ENCODE peak calls at places on chromosome 19, in seven cellular contexts. L, H, N, W, Y, I and P are unnamed samples. For H3K9me3, the result is how much of the 10 kb centered on the place peaks cover.

GRCh38 chr19:55520691-55521292 is 16.1 kb downstream of the SBK2 start:
- DNase-seq in N (no peak), Y (no peak), I (no peak), L (no peak), W (no peak), H (no peak), P (no peak)

GRCh38 chr19:5080030-5080644 is 111.2 kb downstream of the KDM4B start:
- DNase-seq in Y (no peak), I (no peak), L (no peak), N (no peak), H (no peak), W (no peak), P (no peak)

GRCh38 chr19:14073925-14074838 is 1.6 kb downstream of the MISP3 start:
- DNase-seq in I (no peak), Y (no peak), L (no peak), N (no peak), W (no peak), H (no peak), P (peak)

GRCh38 chr19:41027273-41027967 is 36.3 kb downstream of the CYP2B6 start:
- DNase-seq in Y (no peak), N (no peak), H (no peak), L (no peak), I (no peak), W (no peak), P (no peak)

GRCh38 chr19:29576761-29577661 is 29.1 kb upstream of the POP4 start:
- DNase-seq in H (no peak), Y (no peak), N (no peak), L (no peak), I (no peak), W (no peak), P (no peak)

GRCh38 chr19:55690109-55690768 is 15.2 kb downstream of the EPN1 start:
- DNase-seq in N (no peak), Y (no peak), W (no peak), L (no peak), I (no peak), H (no peak), P (peak)

GRCh38 chr19:34493038-34493648 is 11.6 kb downstream of the WTIP start:
- DNase-seq in W (no peak), N (no peak), Y (no peak), L (no peak), H (no peak), I (no peak), P (no peak)

GRCh38 chr19:13120817-13121216 is 2.8 kb downstream of the NACC1 start:
- DNase-seq in I (no peak), H (no peak), W (no peak), L (no peak), N (no peak), Y (no peak), P (no peak)

GRCh38 chr19:13938361-13939027 is at the start of gene PODNL1:
- DNase-seq in H (peak), W (no peak), N (no peak), L (no peak), Y (no peak), I (no peak), P (no peak)

GRCh38 chr19:35995655-35995993 is 636 bp downstream of the SDHAF1 start:
- DNase-seq in I (peak), N (peak), W (no peak), H (peak), L (peak), Y (no peak), P (peak)

GRCh38 chr19:1445185-1445931 is 4.6 kb upstream of the APC2 start:
- DNase-seq in W (peak), Y (peak), H (peak), N (peak), I (peak), L (peak), P (peak)

DNA sequence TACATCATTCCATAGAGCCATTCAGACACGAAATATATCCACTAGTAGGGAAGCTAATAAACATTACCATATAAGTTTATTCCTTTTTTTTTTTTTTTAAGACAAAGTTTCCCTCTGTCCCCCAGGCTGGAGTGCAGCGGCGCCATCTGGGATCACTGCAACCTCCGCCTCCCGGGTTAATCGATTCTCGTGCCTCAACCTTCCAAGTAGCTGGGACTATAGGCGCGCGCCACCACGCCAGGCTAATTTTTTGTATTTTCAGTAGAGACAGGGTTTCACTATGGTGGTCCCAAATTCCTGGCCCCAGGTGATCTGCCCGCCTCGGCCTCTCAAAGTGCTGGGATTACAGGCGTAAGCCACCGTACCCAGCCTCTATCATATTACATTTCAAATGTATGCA is 612 bp upstream of the ZNF154 start:
- DNase-seq in N (no peak), Y (no peak), H (no peak), W (no peak), L (no peak), I (no peak), P (no peak)
- H3K9me3 ChIP-seq in N (under half), Y (half or more), H (under half), W (under half), L (under half), I (half or more), P (under half)

DNA sequence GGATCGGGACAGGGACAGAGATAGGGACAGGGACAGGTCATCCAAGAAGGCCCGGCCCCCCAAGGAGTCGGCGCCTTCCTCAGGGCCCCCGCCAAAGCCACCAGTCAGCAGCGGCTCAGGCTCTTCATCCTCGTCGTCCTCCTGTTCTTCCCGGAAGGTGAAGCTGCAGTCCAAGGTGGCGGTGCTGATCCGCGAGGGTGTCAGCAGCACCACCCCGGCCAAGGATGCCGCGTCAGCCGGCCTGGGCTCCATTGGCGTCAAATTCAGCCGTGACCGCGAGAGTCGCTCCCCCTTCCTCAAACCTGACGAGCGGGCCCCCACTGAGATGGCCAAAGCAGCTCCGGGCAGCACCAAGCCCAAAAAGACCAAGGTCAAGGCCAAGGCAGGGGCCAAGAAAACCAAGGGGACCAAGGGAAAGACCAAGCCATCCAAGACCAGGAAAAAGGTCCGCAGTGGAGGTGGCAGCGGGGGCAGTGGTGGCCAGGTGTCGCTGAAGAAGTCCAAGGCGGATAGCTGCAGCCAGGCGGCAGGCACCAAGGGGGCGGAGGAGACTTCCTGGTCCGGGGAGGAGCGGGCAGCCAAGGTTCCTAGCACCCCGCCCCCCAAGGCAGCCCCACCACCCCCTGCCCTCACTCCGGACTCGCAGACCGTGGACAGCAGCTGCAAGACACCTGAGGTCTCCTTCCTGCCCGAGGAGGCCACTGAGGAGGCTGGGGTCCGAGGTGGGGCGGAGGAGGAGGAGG is 10.9 kb downstream of the SCAF1 start:
- DNase-seq in W (no peak), I (no peak), H (no peak), Y (no peak), L (peak), N (no peak), P (no peak)
- H3K27ac ChIP-seq in W (no peak), I (no peak), H (no peak), Y (no peak), L (no peak), N (no peak), P (no peak)

GRCh38 chr19:27675771-27676170 is 1537.2 kb downstream of the UQCRFS1 start:
- DNase-seq in W (no peak), N (no peak), H (no peak), Y (no peak), L (no peak), I (no peak), P (no peak)
- H3K9me3 ChIP-seq in W (under half), N (under half), H (under half), Y (under half), L (under half), I (under half), P (under half)

DNA sequence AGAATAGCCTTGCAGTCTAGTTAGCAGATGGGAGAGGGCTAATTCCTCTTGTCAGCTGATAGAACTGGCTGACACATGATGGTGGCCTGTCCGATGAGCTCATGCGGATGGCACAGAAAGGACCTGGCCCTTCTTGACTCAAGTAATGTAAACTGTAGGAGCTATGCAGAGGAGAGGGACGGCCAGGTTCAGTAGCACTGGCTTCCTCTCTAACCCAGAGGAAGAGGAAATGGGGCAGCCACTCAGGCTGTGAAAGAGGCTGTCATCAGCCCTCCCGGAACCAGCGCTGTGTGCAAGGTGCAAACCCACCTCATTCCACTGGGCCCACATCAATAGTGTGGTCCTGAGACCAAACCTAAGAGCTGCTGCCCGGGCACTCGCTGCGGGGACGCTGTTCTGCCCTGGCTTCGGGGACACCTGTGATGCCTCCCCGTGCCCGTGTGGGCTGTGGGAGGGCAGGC is 30.7 kb upstream of the USE1 start:
- DNase-seq in Y (peak), I (no peak), H (no peak), W (peak), L (peak), N (no peak), P (no peak)
- H3K27ac ChIP-seq in Y (peak), I (no peak), H (no peak), W (peak), L (peak), N (no peak), P (peak)

GRCh38 chr19:16520986-16521624 is 21.1 kb downstream of the CHERP start:
- DNase-seq in N (no peak), Y (no peak), W (no peak), I (no peak), H (no peak), L (no peak), P (no peak)
- H3K9me3 ChIP-seq in N (under half), Y (under half), W (under half), I (under half), H (under half), L (under half), P (under half)

GRCh38 chr19:10766681-10767201 is 48.9 kb downstream of the DNM2 start:
- DNase-seq in N (no peak), L (no peak), H (peak), Y (no peak), W (no peak), I (no peak), P (no peak)

GRCh38 chr19:10769533-10770491 is 51.9 kb downstream of the DNM2 start:
- DNase-seq in Y (no peak), N (peak), W (peak), I (peak), H (no peak), L (no peak), P (no peak)

GRCh38 chr19:10768369-10768768 is 50.5 kb downstream of the DNM2 start:
- DNase-seq in L (no peak), I (no peak), N (no peak), H (no peak), W (no peak), Y (no peak), P (no peak)

GRCh38 chr19:10767726-10768125 is 49.8 kb downstream of the DNM2 start:
- DNase-seq in W (no peak), L (no peak), I (no peak), H (no peak), Y (no peak), N (no peak), P (no peak)

GRCh38 chr19:10768936-10769335 is 51.1 kb downstream of the DNM2 start:
- DNase-seq in H (no peak), W (no peak), I (no peak), Y (no peak), L (no peak), N (no peak), P (no peak)
- H3K27ac ChIP-seq in H (peak), W (no peak), I (peak), Y (no peak), L (no peak), N (peak), P (peak)

GRCh38 chr19:37583340-37583739 is 11.3 kb downstream of the ZNF571 start:
- DNase-seq in L (no peak), N (no peak), H (no peak), I (no peak), Y (no peak), W (no peak), P (no peak)
- H3K9me3 ChIP-seq in L (half or more), N (half or more), H (under half), I (half or more), Y (half or more), W (under half), P (half or more)